ENCODE peak calls at places on chromosomes 1 and 21, in six cellular contexts. A is SK-MEL-5, B is MCF 10A, R is 8988T, J is NCI-H345, Z is epithelial cell of esophagus. D is an unnamed sample.

GRCh38 chr1:245873883-245874671 is 633.0 kb downstream of the SMYD3 start:
- DNase-seq in A (no peak), B (peak; percentile 34), R (no peak), J (no peak), Z (peak; percentile 24), D (no peak)

GRCh38 chr1:38153426-38154088 is 107.0 kb upstream of the POU3F1 start:
- DNase-seq in Z (no peak), R (no peak), J (peak; percentile 4), A (no peak), B (no peak), D (no peak)

GRCh38 chr1:6298530-6298929 is 37.6 kb upstream of the GPR153 start:
- DNase-seq in A (no peak), J (no peak), R (no peak), Z (no peak), B (no peak), D (no peak)

GRCh38 chr1:156625436-156626078 is 6.3 kb downstream of the HAPLN2 start:
- DNase-seq in J (peak; percentile 40), B (peak; percentile 61), R (no peak), A (peak; percentile 58), Z (peak; percentile 47), D (no peak)

GRCh38 chr1:205512059-205513045 is 7.9 kb downstream of the CDK18 start:
- DNase-seq in A (peak; percentile 43), Z (no peak), B (no peak), R (no peak), J (no peak), D (no peak)

GRCh38 chr21:14318598-14318997 is 64.3 kb downstream of the HSPA13 start:
- DNase-seq in B (no peak), Z (no peak), R (no peak), J (no peak), A (no peak), D (no peak)

GRCh38 chr1:84434081-84434755 is 35.9 kb downstream of the DNASE2B start:
- DNase-seq in A (no peak), J (no peak), Z (peak; percentile 29), R (no peak), B (no peak), D (no peak)

GRCh38 chr1:27496604-27497155 is 6.7 kb upstream of the WASF2 start:
- DNase-seq in Z (no peak), B (no peak), J (peak; percentile 27), A (no peak), R (no peak), D (no peak)

GRCh38 chr1:31782066-31782762 is 18.1 kb upstream of the ADGRB2 start:
- DNase-seq in R (no peak), J (no peak), Z (no peak), B (no peak), A (no peak), D (no peak)

GRCh38 chr1:34500451-34500850 is 254.4 kb upstream of the GJB5 start:
- DNase-seq in J (peak; percentile 20), Z (peak; percentile 23), A (peak; percentile 4), B (peak; percentile 16), R (no peak), D (peak; percentile 37)